ENCODE peak calls at places on chromosomes 11 and 22, in five cellular contexts. R is effector memory CD4-positive, alpha-beta T cell; U is left ventricle myocardium inferior; W is naive thymus-derived CD4-positive, alpha-beta T cell; N is brain microvascular endothelial cell. O is an unnamed sample.

GRCh38 chr11:73384871-73385692 is 8.9 kb downstream of the RELT start:
- DNase-seq in R (no peak), U (peak; percentile 65), W (no peak), N (no peak), O (peak; percentile 38)

GRCh38 chr11:67400942-67401494 is 640 bp downstream of the PPP1CA start:
- DNase-seq in R (no peak), U (no peak), W (no peak), N (no peak), O (peak; percentile 49)

GRCh38 chr11:102589047-102589459 is 36.1 kb downstream of the MMP20 start:
- DNase-seq in R (no peak), U (no peak), W (no peak), N (no peak), O (no peak)

GRCh38 chr22:43826142-43827093 is 14.3 kb upstream of the EFCAB6 start:
- DNase-seq in R (no peak), U (no peak), W (no peak), N (peak; percentile 63), O (no peak)

GRCh38 chr22:18076060-18076497 is 1.7 kb upstream of the PEX26 start:
- DNase-seq in R (peak; percentile 9), U (no peak), W (peak; percentile 62), N (peak; percentile 78), O (no peak)

GRCh38 chr11:60334005-60334620 is 7.1 kb downstream of the MS4A6E start:
- DNase-seq in R (peak; percentile 7), U (no peak), W (peak; percentile 40), N (peak; percentile 78), O (peak; percentile 60)

GRCh38 chr11:120482149-120482548 is 29.4 kb upstream of the GRIK4 start:
- DNase-seq in R (no peak), U (no peak), W (no peak), N (peak; percentile 22), O (no peak)

GRCh38 chr11:24321229-24321628 is 175.6 kb upstream of the LUZP2 start:
- DNase-seq in R (no peak), U (no peak), W (no peak), N (no peak), O (no peak)

GRCh38 chr22:19959587-19960490 is 18.2 kb upstream of the TXNRD2 start:
- DNase-seq in R (no peak), U (peak; percentile 25), W (no peak), N (no peak), O (no peak)
- H3K4me3 ChIP-seq in R (no peak overlapping the region), U (peak overlapping the region; percentile 51), W (no peak overlapping the region), N (peak overlapping the region; percentile 24), O (no peak overlapping the region)

DNA sequence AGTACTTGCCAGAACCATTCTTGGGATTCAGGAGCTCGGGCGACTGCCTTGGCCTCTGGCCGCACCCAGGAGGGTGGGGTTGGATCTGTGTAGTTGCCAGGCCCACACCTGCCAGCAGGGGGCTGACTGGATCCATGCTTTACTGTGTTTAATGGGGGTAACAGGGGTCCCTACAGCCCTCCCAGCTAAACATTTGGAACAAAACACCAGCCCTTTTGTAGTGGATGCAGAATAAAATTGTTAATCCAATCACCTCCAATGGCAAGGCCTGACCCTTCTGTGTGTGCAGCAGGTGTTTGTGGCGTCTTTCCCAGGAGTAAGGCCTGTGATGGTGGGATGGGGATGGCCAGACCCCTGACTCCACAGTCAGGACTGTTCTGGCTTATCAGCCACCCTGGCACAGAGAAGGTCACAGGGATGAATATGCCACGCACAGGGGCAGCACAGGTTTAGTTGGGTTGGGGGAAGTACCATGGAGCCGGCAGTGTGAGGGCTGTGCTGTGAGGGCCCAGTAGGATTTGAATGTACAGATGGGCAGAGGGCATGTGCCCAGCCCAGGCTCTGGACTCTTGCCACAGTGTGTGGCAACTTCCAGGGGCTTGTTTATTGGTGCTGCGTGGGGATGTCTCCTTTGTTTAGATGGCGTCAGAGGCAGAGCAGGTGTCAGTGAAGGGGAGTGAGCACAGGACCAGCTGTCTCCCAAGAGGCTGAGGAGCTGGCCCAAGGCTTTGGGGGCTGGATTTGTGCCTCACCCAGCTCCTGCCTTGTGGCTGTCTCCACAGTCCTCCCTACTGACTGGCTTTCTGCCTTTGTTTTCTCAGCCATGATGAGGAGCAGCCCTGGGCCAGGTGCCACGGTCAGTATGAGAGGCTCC is 22.2 kb downstream of the SUN2 start:
- DNase-seq in R (no peak), U (peak; percentile 64), W (peak; percentile 42), N (no peak), O (peak; percentile 84)
- H3K27ac ChIP-seq in R (no peak overlapping the region), U (peak overlapping the region; percentile 84), W (peak overlapping the region; percentile 54), N (no peak overlapping the region), O (no peak overlapping the region)

DNA sequence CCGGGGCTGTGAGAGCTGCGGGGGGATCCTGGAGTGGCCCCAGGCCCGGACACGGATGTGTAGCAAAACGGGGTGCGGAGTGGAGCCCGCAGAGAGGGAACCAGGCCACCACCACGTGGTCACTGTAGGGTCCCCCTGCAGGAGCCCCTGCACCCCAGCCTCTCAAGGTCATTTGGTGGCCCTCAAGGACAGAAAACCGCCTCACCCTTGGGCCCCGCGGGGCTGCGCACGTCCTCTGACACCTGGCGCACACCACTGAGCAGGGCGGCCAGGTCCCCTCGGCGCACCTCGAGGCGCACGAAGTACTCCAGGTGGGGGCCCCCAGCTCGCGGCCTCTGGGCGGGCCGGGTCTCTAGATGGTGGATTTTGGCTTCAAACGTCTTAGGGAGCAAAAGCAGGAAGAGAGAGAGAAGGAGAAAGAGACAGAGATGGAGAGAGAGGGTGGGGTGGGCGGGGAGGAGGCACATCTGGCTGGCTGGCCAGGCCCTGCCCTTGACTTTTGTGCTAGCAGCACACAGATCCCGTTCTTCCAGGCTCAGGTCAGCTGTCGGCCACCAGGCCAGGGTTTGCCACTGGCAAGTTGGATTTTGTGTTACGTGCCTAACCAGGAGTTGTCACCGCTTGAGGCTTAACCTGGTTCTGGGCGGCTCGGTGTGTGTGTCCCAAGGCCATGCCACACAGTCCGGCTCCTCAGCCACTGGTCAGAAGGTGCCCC is 3.2 kb downstream of the TH start:
- DNase-seq in R (no peak), U (no peak), W (no peak), N (no peak), O (no peak)
- H3K4me3 ChIP-seq in R (no peak overlapping the region), U (no peak overlapping the region), W (no peak overlapping the region), N (no peak overlapping the region), O (no peak overlapping the region)

GRCh38 chr22:23180301-23180892 is at the start of gene BCR:
- DNase-seq in R (peak; percentile 50), U (peak; percentile 83), W (peak; percentile 57), N (peak; percentile 17), O (peak; percentile 45)
- H3K27ac ChIP-seq in R (peak within 1 kb of the TSS; percentile 47), U (peak within 1 kb of the TSS; percentile 76), W (peak within 1 kb of the TSS; percentile 74), N (peak within 1 kb of the TSS; percentile 3), O (peak within 1 kb of the TSS; percentile 56)

DNA sequence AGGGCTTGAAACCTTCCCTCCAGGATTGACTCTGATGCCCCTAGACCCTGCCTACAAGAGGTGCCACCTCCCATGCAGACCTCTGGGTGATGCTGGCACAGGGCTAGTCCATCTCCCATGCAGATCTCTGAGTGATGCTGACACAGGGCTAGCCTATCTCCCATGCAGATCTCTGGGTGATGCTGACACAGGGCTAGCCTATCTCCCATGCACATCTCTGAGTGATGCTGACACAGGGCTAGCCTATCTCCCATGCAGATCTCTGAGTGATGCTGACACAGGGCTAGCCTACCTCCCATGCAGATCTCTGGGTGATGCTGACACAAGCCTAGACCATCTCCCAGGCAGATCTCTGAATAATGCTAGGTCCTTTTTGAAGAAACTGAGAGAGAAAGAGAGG is 321.7 kb downstream of the NTM start:
- DNase-seq in R (no peak), U (no peak), W (no peak), N (no peak), O (no peak)
- H3K4me3 ChIP-seq in R (no peak overlapping the region), U (no peak overlapping the region), W (no peak overlapping the region), N (no peak overlapping the region), O (no peak overlapping the region)

GRCh38 chr22:48423481-48423901 is 1404.2 kb downstream of the BRD1 start:
- DNase-seq in R (no peak), U (no peak), W (no peak), N (peak; percentile 1), O (no peak)
- H3K27ac ChIP-seq in R (no peak overlapping the region), U (no peak overlapping the region), W (no peak overlapping the region), N (no peak overlapping the region), O (no peak overlapping the region)

DNA sequence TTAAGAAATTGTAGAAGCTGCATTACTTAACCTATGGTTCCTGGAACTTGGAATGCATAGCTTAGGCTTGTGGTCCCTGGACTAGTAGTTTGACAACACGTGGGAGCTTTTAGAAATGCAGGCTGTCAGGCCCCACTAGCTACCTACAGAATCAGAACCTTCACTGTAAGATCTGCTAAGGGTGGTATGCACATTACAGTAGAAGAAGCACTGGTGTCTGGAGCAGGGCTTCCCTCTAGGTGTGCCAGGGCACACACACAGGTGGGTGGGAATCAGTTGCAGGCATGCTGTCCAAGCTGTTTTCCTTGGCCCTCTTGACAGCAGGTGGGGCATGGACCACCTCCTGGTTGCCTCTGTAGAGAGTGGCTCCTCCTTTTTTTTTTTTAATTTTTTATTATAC is 8.8 kb downstream of the NNMT start:
- DNase-seq in R (no peak), U (no peak), W (no peak), N (no peak), O (no peak)
- H3K4me3 ChIP-seq in R (no peak overlapping the region), U (no peak overlapping the region), W (no peak overlapping the region), N (no peak overlapping the region), O (no peak overlapping the region)

GRCh38 chr22:35589071-35589735 is 27.9 kb downstream of the MB start:
- DNase-seq in R (no peak), U (no peak), W (no peak), N (peak; percentile 65), O (no peak)

GRCh38 chr22:35591696-35592417 is 25.3 kb downstream of the MB start:
- DNase-seq in R (no peak), U (no peak), W (no peak), N (no peak), O (no peak)

GRCh38 chr22:35592418-35592967 is 24.6 kb downstream of the MB start:
- DNase-seq in R (no peak), U (no peak), W (no peak), N (no peak), O (no peak)

GRCh38 chr22:35589736-35590079 is 27.4 kb downstream of the MB start:
- DNase-seq in R (no peak), U (no peak), W (no peak), N (no peak), O (no peak)

DNA sequence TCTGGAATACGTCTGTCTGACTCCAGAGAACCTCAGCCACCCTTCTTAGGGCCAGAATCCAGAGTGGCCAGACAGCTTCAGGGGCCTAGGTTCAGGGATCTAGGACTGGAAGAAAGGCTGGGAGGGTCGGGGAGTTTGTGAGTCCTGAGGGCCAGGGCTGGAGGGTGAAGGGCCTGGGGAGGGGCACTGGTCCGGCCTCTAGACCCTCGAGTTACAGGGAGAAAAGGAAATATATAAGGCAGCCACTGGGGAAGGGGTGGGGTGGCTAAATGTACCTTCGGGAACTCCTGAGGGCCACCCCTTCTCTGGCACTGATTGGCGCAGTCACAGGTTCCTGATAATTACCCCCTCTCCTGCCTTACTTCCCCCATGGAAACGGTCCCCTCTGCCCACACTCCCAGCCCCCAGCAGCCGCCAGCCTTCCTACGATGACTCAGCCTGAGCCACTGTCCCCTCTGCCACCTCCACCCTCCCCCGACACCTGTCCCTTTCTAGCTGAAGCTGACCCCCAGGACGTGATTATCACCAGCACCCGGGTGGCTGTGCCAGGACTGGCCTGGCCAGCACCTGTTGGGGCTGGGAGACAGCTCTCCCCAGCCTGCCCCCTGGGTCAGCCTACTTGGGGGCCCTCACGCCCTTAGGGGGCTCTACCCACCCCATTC is 26.4 kb downstream of the MB start:
- DNase-seq in R (no peak), U (no peak), W (no peak), N (no peak), O (no peak)
- H3K27ac ChIP-seq in R (no peak overlapping the region), U (peak overlapping the region; percentile 90), W (no peak overlapping the region), N (no peak overlapping the region), O (no peak overlapping the region)

DNA sequence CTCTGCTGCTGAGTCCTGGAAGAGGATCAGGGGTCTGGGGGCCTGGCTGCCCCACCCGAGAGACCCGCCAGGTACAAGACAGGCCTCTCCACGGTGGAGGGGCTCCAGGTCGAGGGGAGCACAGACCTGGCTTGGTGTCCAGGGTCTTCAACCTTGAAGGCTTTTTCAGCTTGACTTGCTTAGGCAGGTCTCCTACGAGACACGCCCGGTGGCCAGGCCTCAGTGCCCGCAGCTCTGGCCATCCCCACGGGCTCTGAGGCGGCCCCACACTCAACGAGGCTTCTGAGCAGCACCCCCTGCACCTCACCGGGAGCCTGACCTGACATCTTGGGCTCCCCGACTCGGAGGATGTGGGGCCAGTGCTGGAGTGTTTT is 6.6 kb upstream of the PLXNB2 start:
- DNase-seq in R (no peak), U (no peak), W (no peak), N (no peak), O (no peak)
- H3K4me3 ChIP-seq in R (peak overlapping the region; percentile 44), U (peak overlapping the region; percentile 30), W (peak overlapping the region; percentile 53), N (no peak overlapping the region), O (peak overlapping the region; percentile 51)